ENCODE peak calls at places on chromosomes 6 and 20, in nine cellular contexts. One of them, this sample, is unnamed.

GRCh38 chr20:19935842-19936241 is 81.3 kb upstream of the NAA20 start:
- DNase-seq in adrenal gland: no peak
- DNase-seq in non-pigmented ciliary epithelial cell: no peak
- DNase-seq in activated naive CD4-positive, alpha-beta T cell treated with anti-CD3 and anti-CD28 coated beads for 36 hours: no peak
- DNase-seq in activated CD8-positive, alpha-beta memory T cell treated with anti-CD3 and anti-CD28 coated beads for 48 hours: no peak
- DNase-seq in IMR-90: no peak
- DNase-seq in progenitor cell of endocrine pancreas: no peak
- DNase-seq in memory B cell: no peak
- DNase-seq in adipocyte: no peak
- DNase-seq in this sample: no peak

GRCh38 chr6:98572579-98572978 is 261.8 kb upstream of the POU3F2 start:
- DNase-seq in adrenal gland: no peak
- DNase-seq in non-pigmented ciliary epithelial cell: no peak
- DNase-seq in activated naive CD4-positive, alpha-beta T cell treated with anti-CD3 and anti-CD28 coated beads for 36 hours: no peak
- DNase-seq in activated CD8-positive, alpha-beta memory T cell treated with anti-CD3 and anti-CD28 coated beads for 48 hours: no peak
- DNase-seq in IMR-90: no peak
- DNase-seq in progenitor cell of endocrine pancreas: no peak
- DNase-seq in memory B cell: no peak
- DNase-seq in adipocyte: no peak
- DNase-seq in this sample: no peak

GRCh38 chr6:57307850-57308249 is 9.6 kb upstream of the PRIM2 start:
- DNase-seq in adrenal gland: no peak
- DNase-seq in non-pigmented ciliary epithelial cell: no peak
- DNase-seq in activated naive CD4-positive, alpha-beta T cell treated with anti-CD3 and anti-CD28 coated beads for 36 hours: no peak
- DNase-seq in activated CD8-positive, alpha-beta memory T cell treated with anti-CD3 and anti-CD28 coated beads for 48 hours: no peak
- DNase-seq in IMR-90: peak
- DNase-seq in progenitor cell of endocrine pancreas: no peak
- DNase-seq in memory B cell: no peak
- DNase-seq in adipocyte: no peak
- DNase-seq in this sample: no peak

GRCh38 chr6:45626087-45626891 is 248.6 kb upstream of the SUPT3H start:
- DNase-seq in adrenal gland: no peak
- DNase-seq in non-pigmented ciliary epithelial cell: peak
- DNase-seq in activated naive CD4-positive, alpha-beta T cell treated with anti-CD3 and anti-CD28 coated beads for 36 hours: peak
- DNase-seq in activated CD8-positive, alpha-beta memory T cell treated with anti-CD3 and anti-CD28 coated beads for 48 hours: no peak
- DNase-seq in IMR-90: peak
- DNase-seq in progenitor cell of endocrine pancreas: no peak
- DNase-seq in memory B cell: no peak
- DNase-seq in adipocyte: peak
- DNase-seq in this sample: no peak

GRCh38 chr6:41966961-41967311 is 25.3 kb upstream of the CCND3 start:
- DNase-seq in adrenal gland: no peak
- DNase-seq in non-pigmented ciliary epithelial cell: peak
- DNase-seq in activated naive CD4-positive, alpha-beta T cell treated with anti-CD3 and anti-CD28 coated beads for 36 hours: peak
- DNase-seq in activated CD8-positive, alpha-beta memory T cell treated with anti-CD3 and anti-CD28 coated beads for 48 hours: no peak
- DNase-seq in IMR-90: peak
- DNase-seq in progenitor cell of endocrine pancreas: no peak
- DNase-seq in memory B cell: no peak
- DNase-seq in adipocyte: peak
- DNase-seq in this sample: no peak

GRCh38 chr6:43575105-43575771 is 600 bp downstream of the XPO5 start:
- DNase-seq in adrenal gland: no peak
- DNase-seq in non-pigmented ciliary epithelial cell: no peak
- DNase-seq in activated naive CD4-positive, alpha-beta T cell treated with anti-CD3 and anti-CD28 coated beads for 36 hours: no peak
- DNase-seq in activated CD8-positive, alpha-beta memory T cell treated with anti-CD3 and anti-CD28 coated beads for 48 hours: no peak
- DNase-seq in IMR-90: peak
- DNase-seq in progenitor cell of endocrine pancreas: peak
- DNase-seq in memory B cell: no peak
- DNase-seq in adipocyte: peak
- DNase-seq in this sample: no peak

GRCh38 chr6:6918216-6918983 is 189.4 kb upstream of the RREB1 start:
- DNase-seq in adrenal gland: no peak
- DNase-seq in non-pigmented ciliary epithelial cell: peak
- DNase-seq in activated naive CD4-positive, alpha-beta T cell treated with anti-CD3 and anti-CD28 coated beads for 36 hours: peak
- DNase-seq in activated CD8-positive, alpha-beta memory T cell treated with anti-CD3 and anti-CD28 coated beads for 48 hours: peak
- DNase-seq in IMR-90: peak
- DNase-seq in progenitor cell of endocrine pancreas: no peak
- DNase-seq in memory B cell: no peak
- DNase-seq in adipocyte: peak
- DNase-seq in this sample: no peak

GRCh38 chr6:29834564-29835436 is 7.2 kb downstream of the HLA-G start:
- DNase-seq in adrenal gland: peak
- DNase-seq in non-pigmented ciliary epithelial cell: no peak
- DNase-seq in activated naive CD4-positive, alpha-beta T cell treated with anti-CD3 and anti-CD28 coated beads for 36 hours: peak
- DNase-seq in activated CD8-positive, alpha-beta memory T cell treated with anti-CD3 and anti-CD28 coated beads for 48 hours: no peak
- DNase-seq in IMR-90: no peak
- DNase-seq in progenitor cell of endocrine pancreas: peak
- DNase-seq in memory B cell: peak
- DNase-seq in adipocyte: peak
- DNase-seq in this sample: no peak

GRCh38 chr6:25223421-25224052 is 55.6 kb upstream of the CARMIL1 start:
- DNase-seq in adrenal gland: peak
- DNase-seq in non-pigmented ciliary epithelial cell: no peak
- DNase-seq in activated naive CD4-positive, alpha-beta T cell treated with anti-CD3 and anti-CD28 coated beads for 36 hours: peak
- DNase-seq in activated CD8-positive, alpha-beta memory T cell treated with anti-CD3 and anti-CD28 coated beads for 48 hours: peak
- DNase-seq in IMR-90: peak
- DNase-seq in progenitor cell of endocrine pancreas: peak
- DNase-seq in memory B cell: peak
- DNase-seq in adipocyte: peak
- DNase-seq in this sample: peak

This sample was measured in uterus.